ENCODE peak calls at places on chromosomes 5 and 9, in eight cellular contexts. Q is neural progenitor cell, M is H7, H is small intestine, Z is tibial artery, U is GM23248, Y is uterus, K is brain microvascular endothelial cell. O is an unnamed sample.

GRCh38 chr5:17398439-17398838 is 99.6 kb upstream of the TAF11L2 start:
- DNase-seq in Q (no peak), M (no peak), H (no peak), Z (no peak), U (peak; percentile 90), Y (no peak), K (peak; percentile 89), O (peak; percentile 77)

GRCh38 chr5:6712136-6712581 is 1.1 kb upstream of the TENT4A start:
- DNase-seq in Q (peak; percentile 75), M (peak; percentile 73), H (peak; percentile 47), Z (peak; percentile 80), U (peak; percentile 87), Y (peak; percentile 50), K (peak; percentile 51), O (peak; percentile 65)

GRCh38 chr5:73135429-73136276 is 15.3 kb downstream of the TMEM171 start:
- DNase-seq in Q (peak; percentile 56), M (peak; percentile 60), H (no peak), Z (no peak), U (peak; percentile 73), Y (no peak), K (peak; percentile 24), O (peak; percentile 54)

GRCh38 chr9:104808030-104808614 is 44.2 kb downstream of the NIPSNAP3B start:
- DNase-seq in Q (peak; percentile 40), M (peak; percentile 54), H (no peak), Z (no peak), U (peak; percentile 83), Y (peak; percentile 23), K (no peak), O (peak; percentile 60)

GRCh38 chr9:133619791-133620190 is 10.6 kb upstream of the FAM163B start:
- DNase-seq in Q (no peak), M (no peak), H (peak; percentile 52), Z (no peak), U (no peak), Y (no peak), K (no peak), O (no peak)

GRCh38 chr9:133116346-133117231 is 4.5 kb downstream of the RALGDS start:
- DNase-seq in Q (no peak), M (no peak), H (peak; percentile 82), Z (no peak), U (no peak), Y (no peak), K (no peak), O (peak; percentile 9)

GRCh38 chr9:3473402-3473801 is 52.4 kb downstream of the RFX3 start:
- DNase-seq in Q (no peak), M (no peak), H (no peak), Z (no peak), U (no peak), Y (no peak), K (no peak), O (no peak)

GRCh38 chr5:16791036-16791705 is 144.9 kb downstream of the MYO10 start:
- DNase-seq in Q (peak; percentile 59), M (peak; percentile 69), H (peak; percentile 65), Z (no peak), U (peak; percentile 70), Y (no peak), K (peak; percentile 53), O (no peak)

GRCh38 chr5:126544087-126544740 is 50.8 kb downstream of the ALDH7A1 start:
- DNase-seq in Q (peak; percentile 50), M (peak; percentile 30), H (peak; percentile 36), Z (no peak), U (peak; percentile 52), Y (no peak), K (peak; percentile 58), O (peak; percentile 71)

GRCh38 chr9:87336407-87336806 is 161.3 kb upstream of the DAPK1 start:
- DNase-seq in Q (no peak), M (peak; percentile 10), H (no peak), Z (no peak), U (peak; percentile 69), Y (no peak), K (no peak), O (no peak)

GRCh38 chr9:106820866-106821265 is 42.1 kb upstream of the ZNF462 start:
- DNase-seq in Q (no peak), M (no peak), H (no peak), Z (no peak), U (no peak), Y (no peak), K (no peak), O (no peak)

GRCh38 chr5:1464096-1464446 is 18.8 kb upstream of the SLC6A3 start:
- DNase-seq in Q (no peak), M (peak; percentile 45), H (no peak), Z (peak; percentile 52), U (no peak), Y (no peak), K (no peak), O (no peak)

DNA sequence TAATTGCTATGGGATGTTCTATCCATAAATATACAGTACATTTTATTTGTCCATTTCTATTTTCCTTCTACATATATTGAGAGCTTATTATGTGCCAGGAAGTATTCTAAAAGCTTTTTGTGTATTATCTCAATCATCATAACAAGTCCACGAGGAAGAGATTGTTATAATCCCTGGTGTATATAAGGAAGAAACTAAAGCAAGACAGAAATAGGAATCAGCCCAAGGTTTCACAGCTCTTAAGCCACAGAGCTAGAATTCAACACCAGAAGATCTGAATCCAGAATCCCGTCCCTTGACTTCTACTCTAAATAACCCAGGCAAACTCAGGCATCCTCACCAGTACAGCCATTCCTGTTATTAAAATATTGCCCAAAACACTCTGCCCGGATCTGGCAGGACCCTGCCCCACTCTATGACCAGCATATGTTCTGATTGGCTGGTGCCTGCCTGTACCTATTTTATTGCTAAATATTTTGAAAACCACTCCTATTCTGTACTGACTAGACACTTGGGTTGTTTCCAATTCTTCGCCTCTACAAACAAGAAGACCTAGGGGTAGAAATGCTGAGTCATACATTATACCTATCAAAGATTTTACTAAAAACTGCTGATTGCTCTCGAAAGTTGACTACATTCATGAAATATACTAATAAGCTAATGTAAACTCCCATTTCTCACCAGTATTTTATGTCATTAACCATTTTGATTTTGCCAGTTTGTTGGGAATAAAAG is 297.4 kb downstream of the ENC1 start:
- DNase-seq in Q (no peak), M (no peak), H (no peak), Z (no peak), U (no peak), Y (no peak), K (no peak), O (no peak)
- H3K27me3 ChIP-seq in Q (no peaks in the 10 kb centered on the region), M (no peaks in the 10 kb centered on the region), H (no peaks in the 10 kb centered on the region), Z (no peaks in the 10 kb centered on the region), U (peaks cover 3% of the 10 kb centered on the region), Y (no peaks in the 10 kb centered on the region), K (no peaks in the 10 kb centered on the region), O (no peaks in the 10 kb centered on the region)

GRCh38 chr9:19553441-19553840 is 144.6 kb downstream of the ACER2 start:
- DNase-seq in Q (no peak), M (no peak), H (no peak), Z (no peak), U (no peak), Y (no peak), K (no peak), O (no peak)

GRCh38 chr9:19550009-19550408 is 141.2 kb downstream of the ACER2 start:
- DNase-seq in Q (no peak), M (no peak), H (no peak), Z (no peak), U (no peak), Y (no peak), K (no peak), O (no peak)

GRCh38 chr9:19552693-19553092 is 143.9 kb downstream of the ACER2 start:
- DNase-seq in Q (no peak), M (no peak), H (no peak), Z (no peak), U (no peak), Y (no peak), K (no peak), O (peak; percentile 23)

GRCh38 chr9:19552282-19552681 is 143.5 kb downstream of the ACER2 start:
- DNase-seq in Q (no peak), M (no peak), H (no peak), Z (no peak), U (no peak), Y (no peak), K (no peak), O (peak; percentile 9)

DNA sequence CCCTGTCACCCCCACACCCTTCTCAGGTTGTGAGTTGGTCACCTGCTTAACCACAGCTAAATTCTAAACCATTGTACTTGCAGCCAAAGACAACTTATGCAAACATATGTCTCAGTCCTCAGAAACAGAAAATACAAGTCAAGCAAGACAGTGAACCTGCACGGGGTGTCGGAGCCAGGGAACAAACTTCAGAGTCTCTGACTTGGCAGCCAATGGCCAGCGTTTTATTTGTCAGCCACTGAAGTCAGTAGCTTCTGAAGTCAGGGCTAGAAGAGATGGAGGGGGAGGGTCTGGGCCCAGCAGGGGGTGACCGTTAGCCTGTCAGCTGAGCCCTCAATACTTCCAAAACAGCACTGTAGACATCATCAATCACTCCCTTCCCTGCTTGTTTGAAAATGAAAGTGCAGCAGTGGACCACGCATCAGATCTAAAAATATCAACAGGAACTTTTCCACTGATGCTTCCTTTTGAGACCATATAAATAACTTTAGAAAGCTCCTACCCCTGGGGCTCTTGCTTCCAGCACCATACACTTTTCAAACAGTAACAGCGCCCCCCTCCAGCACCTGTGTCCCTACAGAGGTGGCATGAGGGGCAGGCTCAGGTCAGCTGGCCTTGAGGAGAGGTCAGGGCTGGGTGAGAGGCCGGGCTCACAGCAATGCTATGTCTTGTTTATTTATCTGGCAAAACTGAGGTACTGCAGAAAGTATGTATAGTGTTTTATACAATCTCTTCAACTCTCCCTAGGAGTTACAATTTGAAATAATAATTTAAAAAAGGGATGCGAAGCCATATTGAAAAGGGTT is 142.5 kb downstream of the ACER2 start:
- DNase-seq in Q (peak; percentile 34), M (peak; percentile 51), H (no peak), Z (no peak), U (no peak), Y (no peak), K (no peak), O (peak; percentile 13)
- H3K4me3 ChIP-seq in Q (no peak overlapping the region), M (no peak overlapping the region), H (no peak overlapping the region), Z (no peak overlapping the region), U (no peak overlapping the region), Y (no peak overlapping the region), K (no peak overlapping the region), O (no peak overlapping the region)

GRCh38 chr5:92567831-92568450 is 1013.1 kb downstream of the NR2F1-AS1 start:
- DNase-seq in Q (no peak), M (no peak), H (no peak), Z (no peak), U (no peak), Y (no peak), K (no peak), O (no peak)

GRCh38 chr5:92568522-92568921 is 1012.5 kb downstream of the NR2F1-AS1 start:
- DNase-seq in Q (no peak), M (no peak), H (no peak), Z (no peak), U (no peak), Y (no peak), K (no peak), O (no peak)

GRCh38 chr5:92562065-92562464 is 1019.0 kb downstream of the NR2F1-AS1 start:
- DNase-seq in Q (no peak), M (no peak), H (no peak), Z (no peak), U (peak; percentile 13), Y (no peak), K (no peak), O (no peak)

GRCh38 chr5:92566113-92566767 is 1014.8 kb downstream of the NR2F1-AS1 start:
- DNase-seq in Q (no peak), M (no peak), H (no peak), Z (no peak), U (no peak), Y (no peak), K (no peak), O (no peak)

GRCh38 chr5:92565673-92566072 is 1015.3 kb downstream of the NR2F1-AS1 start:
- DNase-seq in Q (no peak), M (no peak), H (no peak), Z (no peak), U (no peak), Y (no peak), K (no peak), O (no peak)
- H3K27me3 ChIP-seq in Q (no peaks in the 10 kb centered on the region), M (no peaks in the 10 kb centered on the region), H (no peaks in the 10 kb centered on the region), Z (no peaks in the 10 kb centered on the region), U (no peaks in the 10 kb centered on the region), Y (no peaks in the 10 kb centered on the region), K (no peaks in the 10 kb centered on the region), O (no peaks in the 10 kb centered on the region)

GRCh38 chr5:124745367-124746251 is 830 bp downstream of the ZNF608 start:
- DNase-seq in Q (peak; percentile 33), M (no peak), H (peak; percentile 54), Z (no peak), U (peak; percentile 62), Y (no peak), K (no peak), O (peak; percentile 14)
- H3K4me3 ChIP-seq in Q (peak overlapping the region; percentile 69), M (peak overlapping the region; percentile 77), H (peak overlapping the region; percentile 31), Z (peak overlapping the region; percentile 53), U (peak overlapping the region; percentile 94), Y (peak overlapping the region; percentile 50), K (peak overlapping the region; percentile 84), O (peak overlapping the region; percentile 99)

O was measured in WERI-Rb-1.